ENCODE peak calls at places on chromosomes 5 and 9, in five cellular contexts. One of them, this sample, is unnamed. For H3K36me3, the result is how much of the 10 kb centered on the place peaks cover.

GRCh38 chr5:58410441-58410840 is 49.4 kb downstream of the PLK2 start:
- DNase-seq in DND-41: no peak
- DNase-seq in Peyer's patch: no peak
- DNase-seq in uterus: no peak
- DNase-seq in breast epithelium: no peak
- DNase-seq in this sample: no peak

GRCh38 chr9:134390537-134390936 is 64.3 kb downstream of the RXRA start:
- DNase-seq in uterus: no peak
- DNase-seq in breast epithelium: no peak
- DNase-seq in Peyer's patch: peak
- DNase-seq in DND-41: no peak
- DNase-seq in this sample: peak

GRCh38 chr9:92641092-92641809 is 28.7 kb downstream of the IPPK start:
- DNase-seq in DND-41: no peak
- DNase-seq in breast epithelium: no peak
- DNase-seq in Peyer's patch: peak
- DNase-seq in uterus: no peak
- DNase-seq in this sample: no peak

GRCh38 chr9:112361602-112362001 is 18.3 kb upstream of the HSDL2 start:
- DNase-seq in Peyer's patch: no peak
- DNase-seq in DND-41: no peak
- DNase-seq in uterus: no peak
- DNase-seq in breast epithelium: no peak
- DNase-seq in this sample: peak

GRCh38 chr5:134328619-134329018 is 38.4 kb downstream of the CDKL3 start:
- DNase-seq in DND-41: no peak
- DNase-seq in uterus: no peak
- DNase-seq in breast epithelium: no peak
- DNase-seq in Peyer's patch: no peak
- DNase-seq in this sample: no peak

GRCh38 chr5:34848230-34848629 is 9.3 kb downstream of the TTC23L start:
- DNase-seq in breast epithelium: no peak
- DNase-seq in Peyer's patch: no peak
- DNase-seq in uterus: no peak
- DNase-seq in DND-41: no peak
- DNase-seq in this sample: no peak

GRCh38 chr9:100355561-100355960 is 2.8 kb upstream of the TEX10 start:
- DNase-seq in Peyer's patch: no peak
- DNase-seq in breast epithelium: no peak
- DNase-seq in uterus: no peak
- DNase-seq in DND-41: no peak
- DNase-seq in this sample: no peak

GRCh38 chr9:127765418-127765817 is 13.0 kb downstream of the SH2D3C start:
- DNase-seq in uterus: no peak
- DNase-seq in Peyer's patch: no peak
- DNase-seq in breast epithelium: no peak
- DNase-seq in DND-41: no peak
- DNase-seq in this sample: no peak

GRCh38 chr5:122154491-122154890 is 25.1 kb downstream of the ZNF474 start:
- DNase-seq in breast epithelium: no peak
- DNase-seq in DND-41: no peak
- DNase-seq in uterus: no peak
- DNase-seq in Peyer's patch: no peak
- DNase-seq in this sample: no peak

GRCh38 chr9:13083366-13083765 is 196.1 kb downstream of the MPDZ start:
- DNase-seq in DND-41: no peak
- DNase-seq in breast epithelium: no peak
- DNase-seq in uterus: no peak
- DNase-seq in Peyer's patch: no peak
- DNase-seq in this sample: no peak

GRCh38 chr9:126501383-126502331 is 112.1 kb upstream of the LMX1B start:
- DNase-seq in Peyer's patch: no peak
- DNase-seq in uterus: no peak
- DNase-seq in DND-41: no peak
- DNase-seq in breast epithelium: no peak
- DNase-seq in this sample: no peak

GRCh38 chr9:109653470-109653869 is 126.5 kb upstream of the PALM2AKAP2 start:
- DNase-seq in DND-41: no peak
- DNase-seq in breast epithelium: no peak
- DNase-seq in Peyer's patch: no peak
- DNase-seq in uterus: no peak
- DNase-seq in this sample: no peak

GRCh38 chr9:112887377-112887776 is 3.3 kb downstream of the SLC46A2 start:
- DNase-seq in DND-41: no peak
- DNase-seq in uterus: no peak
- DNase-seq in breast epithelium: no peak
- DNase-seq in Peyer's patch: no peak
- DNase-seq in this sample: no peak

GRCh38 chr9:97786341-97786740 is 66.7 kb upstream of the FOXE1 start:
- DNase-seq in uterus: no peak
- DNase-seq in breast epithelium: no peak
- DNase-seq in Peyer's patch: no peak
- DNase-seq in DND-41: no peak
- DNase-seq in this sample: no peak

GRCh38 chr9:23123048-23123632 is 676.5 kb downstream of the DMRTA1 start:
- DNase-seq in Peyer's patch: no peak
- DNase-seq in breast epithelium: no peak
- DNase-seq in uterus: no peak
- DNase-seq in DND-41: peak
- DNase-seq in this sample: no peak

GRCh38 chr5:149757186-149757950 is 27.3 kb downstream of the PPARGC1B start:
- DNase-seq in DND-41: no peak
- DNase-seq in breast epithelium: no peak
- DNase-seq in Peyer's patch: no peak
- DNase-seq in uterus: no peak
- DNase-seq in this sample: no peak

GRCh38 chr5:69450116-69450515 is 35.2 kb downstream of the MARVELD2 start:
- DNase-seq in breast epithelium: no peak
- DNase-seq in Peyer's patch: no peak
- DNase-seq in DND-41: no peak
- DNase-seq in uterus: no peak
- DNase-seq in this sample: no peak

GRCh38 chr5:30099634-30100033 is 1093.9 kb upstream of the CDH6 start:
- DNase-seq in DND-41: no peak
- DNase-seq in uterus: no peak
- DNase-seq in breast epithelium: no peak
- DNase-seq in Peyer's patch: no peak
- DNase-seq in this sample: no peak

GRCh38 chr5:94218374-94218773 is 400.0 kb downstream of the KIAA0825 start:
- DNase-seq in Peyer's patch: no peak
- DNase-seq in breast epithelium: no peak
- DNase-seq in DND-41: no peak
- DNase-seq in uterus: no peak
- DNase-seq in this sample: no peak

GRCh38 chr5:113776832-113777525 is 263.5 kb downstream of the YTHDC2 start:
- DNase-seq in breast epithelium: no peak
- DNase-seq in Peyer's patch: no peak
- DNase-seq in uterus: no peak
- DNase-seq in DND-41: no peak
- DNase-seq in this sample: no peak

GRCh38 chr9:126113176-126113575 is 213.5 kb upstream of the MVB12B start:
- DNase-seq in uterus: no peak
- DNase-seq in breast epithelium: no peak
- DNase-seq in Peyer's patch: no peak
- DNase-seq in DND-41: no peak
- DNase-seq in this sample: no peak

GRCh38 chr9:70404261-70404660 is 10.2 kb downstream of the KLF9 start:
- DNase-seq in Peyer's patch: no peak
- DNase-seq in uterus: no peak
- DNase-seq in breast epithelium: peak
- DNase-seq in DND-41: no peak
- DNase-seq in this sample: no peak

GRCh38 chr5:180591249-180591887 is at the start of gene SCGB3A1:
- DNase-seq in uterus: no peak
- DNase-seq in breast epithelium: no peak
- DNase-seq in Peyer's patch: no peak
- DNase-seq in DND-41: no peak
- DNase-seq in this sample: no peak

GRCh38 chr9:27247756-27248155 is 49.2 kb downstream of the EQTN start:
- DNase-seq in uterus: no peak
- DNase-seq in Peyer's patch: no peak
- DNase-seq in DND-41: peak
- DNase-seq in breast epithelium: no peak
- DNase-seq in this sample: no peak

GRCh38 chr9:101999441-101999840 is 261.0 kb upstream of the GRIN3A start:
- DNase-seq in uterus: no peak
- DNase-seq in Peyer's patch: no peak
- DNase-seq in breast epithelium: no peak
- DNase-seq in DND-41: no peak
- DNase-seq in this sample: no peak

GRCh38 chr9:76621011-76621410 is 143.2 kb upstream of the PCA3 start:
- DNase-seq in Peyer's patch: no peak
- DNase-seq in DND-41: no peak
- DNase-seq in uterus: no peak
- DNase-seq in breast epithelium: no peak
- DNase-seq in this sample: no peak

DNA sequence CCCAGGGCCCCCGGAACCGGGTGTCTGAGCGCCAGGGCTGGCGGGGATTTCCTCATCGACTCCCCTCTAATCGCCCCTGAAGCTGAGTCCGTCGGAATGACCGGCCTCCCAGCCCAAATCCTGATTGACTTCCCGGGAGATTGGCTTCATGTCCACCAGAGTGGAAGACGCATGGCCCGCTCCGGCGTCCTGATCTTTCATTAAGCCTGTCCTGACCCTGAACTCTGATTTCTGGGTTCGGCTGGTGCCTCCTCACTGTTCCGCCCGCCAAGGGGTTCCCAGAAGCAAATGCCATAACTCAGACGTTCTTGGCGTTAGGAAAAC is 17.6 kb downstream of the FIBCD1 start:
- DNase-seq in uterus: no peak
- DNase-seq in DND-41: no peak
- DNase-seq in Peyer's patch: no peak
- DNase-seq in breast epithelium: no peak
- DNase-seq in this sample: no peak
- H3K4me3 ChIP-seq in uterus: no peak
- H3K4me3 ChIP-seq in DND-41: no peak
- H3K4me3 ChIP-seq in Peyer's patch: no peak
- H3K4me3 ChIP-seq in breast epithelium: no peak
- H3K4me3 ChIP-seq in this sample: no peak

GRCh38 chr9:72029986-72030385 is 30.4 kb downstream of the C9orf57 start:
- DNase-seq in Peyer's patch: no peak
- DNase-seq in DND-41: no peak
- DNase-seq in breast epithelium: no peak
- DNase-seq in uterus: no peak
- DNase-seq in this sample: no peak

GRCh38 chr9:72030762-72031161 is 29.7 kb downstream of the C9orf57 start:
- DNase-seq in Peyer's patch: no peak
- DNase-seq in DND-41: no peak
- DNase-seq in uterus: no peak
- DNase-seq in breast epithelium: no peak
- DNase-seq in this sample: no peak

GRCh38 chr9:72022846-72023245 is 37.6 kb downstream of the C9orf57 start:
- DNase-seq in uterus: no peak
- DNase-seq in breast epithelium: no peak
- DNase-seq in Peyer's patch: no peak
- DNase-seq in DND-41: no peak
- DNase-seq in this sample: no peak

DNA sequence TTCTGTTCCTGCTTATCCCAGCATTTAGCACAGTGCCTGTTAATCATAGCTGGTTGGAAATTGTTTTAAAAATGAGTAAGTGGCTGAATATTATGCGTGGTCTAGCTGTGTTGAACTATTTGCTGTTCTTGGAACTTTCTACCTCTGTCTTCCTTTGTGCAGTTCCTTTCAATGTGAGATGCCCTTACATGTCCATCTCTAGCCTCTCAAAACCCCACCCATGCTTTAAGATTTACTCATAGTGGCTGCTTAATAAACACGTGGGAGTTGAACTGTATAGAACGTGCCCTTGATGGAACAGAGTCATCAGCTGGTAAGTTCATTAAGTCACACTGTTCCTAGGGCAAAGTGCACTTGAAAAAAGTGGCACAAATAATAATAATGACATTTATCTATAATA is 34.5 kb downstream of the C9orf57 start:
- DNase-seq in Peyer's patch: no peak
- DNase-seq in DND-41: no peak
- DNase-seq in uterus: no peak
- DNase-seq in breast epithelium: no peak
- DNase-seq in this sample: no peak
- H3K27ac ChIP-seq in Peyer's patch: no peak
- H3K27ac ChIP-seq in DND-41: no peak
- H3K27ac ChIP-seq in uterus: no peak
- H3K27ac ChIP-seq in breast epithelium: no peak
- H3K27ac ChIP-seq in this sample: no peak

DNA sequence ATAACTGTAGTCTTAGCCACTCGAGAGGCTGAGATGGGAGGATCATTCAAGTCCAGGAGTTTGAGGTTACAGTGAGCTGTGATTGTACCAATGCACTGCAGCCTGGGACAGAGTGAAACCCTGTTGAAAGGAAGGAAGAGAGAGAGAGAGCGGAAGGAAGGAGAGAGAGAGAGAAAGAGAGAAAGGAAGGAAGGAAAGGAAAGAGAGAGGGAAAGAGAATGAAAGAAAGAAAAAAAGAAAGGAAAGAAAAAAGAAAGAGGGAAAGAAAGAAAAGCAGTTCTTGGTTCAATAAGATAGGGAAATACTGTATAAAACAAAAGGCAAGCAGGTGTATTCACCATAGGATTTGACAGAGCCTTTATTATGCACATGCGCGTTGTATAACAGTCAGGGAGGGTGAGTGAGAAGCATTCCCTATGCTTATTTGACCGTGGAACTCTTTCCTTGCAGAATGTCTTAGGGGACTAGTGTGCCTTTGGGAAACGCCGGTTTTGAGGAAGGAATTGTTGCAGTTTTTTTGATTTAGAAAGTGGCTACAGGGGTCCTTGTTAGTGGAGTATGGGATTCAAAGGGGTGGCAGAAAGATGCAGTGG is 42.0 kb downstream of the GSN start:
- DNase-seq in Peyer's patch: no peak
- DNase-seq in breast epithelium: no peak
- DNase-seq in uterus: no peak
- DNase-seq in DND-41: no peak
- DNase-seq in this sample: no peak
- H3K36me3 ChIP-seq in Peyer's patch: under half
- H3K36me3 ChIP-seq in breast epithelium: under half
- H3K36me3 ChIP-seq in uterus: under half
- H3K36me3 ChIP-seq in DND-41: under half
- H3K36me3 ChIP-seq in this sample: under half

DNA sequence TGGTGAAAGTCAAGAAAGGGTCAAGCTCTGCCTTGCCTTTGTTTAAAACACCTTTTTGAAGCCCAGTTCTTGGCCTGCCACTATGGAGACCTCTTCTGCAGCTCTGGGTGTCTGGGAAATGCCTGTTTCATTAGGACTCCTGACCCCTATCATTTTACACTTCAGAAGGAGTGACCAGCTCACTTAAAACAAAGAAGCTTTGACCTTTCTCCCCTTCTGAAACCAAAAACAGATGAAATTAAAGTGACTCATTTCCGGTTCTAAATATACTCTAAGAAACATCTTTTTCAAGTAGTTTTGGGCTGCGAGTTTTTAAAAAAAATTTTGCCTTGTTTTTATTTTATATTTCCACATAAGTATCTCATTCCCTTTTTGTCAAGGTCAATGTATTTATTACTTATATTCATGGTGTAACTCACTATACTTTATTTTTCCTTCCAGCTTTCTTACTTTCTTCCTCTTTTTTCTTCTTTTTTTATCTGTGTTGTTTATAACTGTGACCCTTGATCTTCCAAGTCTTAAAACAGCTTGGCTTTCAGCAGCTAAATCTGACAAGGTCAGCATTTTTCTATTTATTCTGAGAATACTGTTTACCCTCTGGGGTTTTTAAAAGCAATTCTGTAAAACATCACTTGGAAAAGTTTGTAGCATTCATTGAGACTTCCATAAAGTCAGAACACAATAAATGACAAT is 673.0 kb downstream of the NR2F1-AS1 start:
- DNase-seq in uterus: no peak
- DNase-seq in Peyer's patch: no peak
- DNase-seq in breast epithelium: no peak
- DNase-seq in DND-41: no peak
- DNase-seq in this sample: no peak
- H3K4me3 ChIP-seq in uterus: no peak
- H3K4me3 ChIP-seq in Peyer's patch: no peak
- H3K4me3 ChIP-seq in breast epithelium: no peak
- H3K4me3 ChIP-seq in DND-41: no peak
- H3K4me3 ChIP-seq in this sample: no peak

This sample was measured in CD4-positive, alpha-beta memory T cell.